ENCODE peak calls at places on chromosomes 16 and 17, in nine cellular contexts. J is sigmoid colon; D is activated CD4-positive, alpha-beta T cell treated with anti-CD3 and anti-CD28 coated beads, Interleukin-2, amount 50 U/mL, for 1 hour; P is activated CD4-positive, alpha-beta memory T cell treated with anti-CD3 and anti-CD28 coated beads, Interleukin-2, amount 10 ng/mL, durations not matched to agents 7 days and 5 days; W is activated CD8-positive, alpha-beta memory T cell treated with anti-CD3 and anti-CD28 coated beads, Interleukin-2, amount 50 U/mL, for 4 hours; Y is foreskin melanocyte; A is adrenal gland; L is NCI-H146; Z is adipocyte. X is an unnamed sample.

GRCh38 chr17:74757931-74758845 is 9.8 kb downstream of the NHERF1 start:
- DNase-seq in J (no peak), D (no peak), P (no peak), W (no peak), Y (no peak), A (no peak), L (no peak), Z (no peak), X (no peak)

GRCh38 chr17:66589892-66590291 is 245.0 kb upstream of the CACNG5 start:
- DNase-seq in J (no peak), D (no peak), P (no peak), W (no peak), Y (no peak), A (no peak), L (no peak), Z (no peak), X (no peak)

GRCh38 chr16:78738557-78738956 is 639.1 kb downstream of the WWOX start:
- DNase-seq in J (no peak), D (no peak), P (no peak), W (no peak), Y (no peak), A (no peak), L (no peak), Z (no peak), X (no peak)

GRCh38 chr17:596287-596686 is 118.4 kb downstream of the VPS53 start:
- DNase-seq in J (no peak), D (no peak), P (no peak), W (no peak), Y (no peak), A (peak), L (peak), Z (peak), X (no peak)

GRCh38 chr16:632486-633335 is 1.9 kb downstream of the WFIKKN1 start:
- DNase-seq in J (no peak), D (no peak), P (no peak), W (no peak), Y (no peak), A (peak), L (no peak), Z (no peak), X (no peak)

GRCh38 chr17:850828-851759 is 68.9 kb downstream of the MRM3 start:
- DNase-seq in J (peak), D (no peak), P (no peak), W (no peak), Y (no peak), A (no peak), L (no peak), Z (peak), X (no peak)

GRCh38 chr16:1261131-1261917 is 5.5 kb downstream of the TPSD1 start:
- DNase-seq in J (no peak), D (no peak), P (no peak), W (no peak), Y (no peak), A (no peak), L (peak), Z (no peak), X (peak)

GRCh38 chr16:31404353-31405064 is 11.4 kb downstream of the ITGAD start:
- DNase-seq in J (no peak), D (no peak), P (no peak), W (no peak), Y (no peak), A (no peak), L (no peak), Z (peak), X (peak)

GRCh38 chr16:73531021-73531420 is 483.1 kb upstream of the ZFHX3 start:
- DNase-seq in J (no peak), D (no peak), P (no peak), W (no peak), Y (no peak), A (no peak), L (no peak), Z (no peak), X (no peak)

GRCh38 chr17:75176625-75177024 is 6.1 kb downstream of the SUMO2 start:
- DNase-seq in J (no peak), D (no peak), P (no peak), W (no peak), Y (no peak), A (no peak), L (no peak), Z (no peak), X (no peak)

GRCh38 chr16:4556112-4556511 is at the start of gene C16orf96:
- DNase-seq in J (no peak), D (no peak), P (no peak), W (no peak), Y (no peak), A (peak), L (no peak), Z (peak), X (peak)

GRCh38 chr17:58364270-58364942 is 12.4 kb upstream of the SUPT4H1 start:
- DNase-seq in J (no peak), D (no peak), P (no peak), W (no peak), Y (no peak), A (peak), L (no peak), Z (no peak), X (no peak)